ENCODE peak calls at places on chromosomes 2 and 18, in four cellular contexts. D is nucleus accumbens, F is Kasumi-1, R is NAMALWA. X is an unnamed sample.

GRCh38 chr2:232697807-232698110 is 628 bp downstream of the GIGYF2 start:
- DNase-seq in D (no peak), R (no peak), F (no peak), X (no peak)

GRCh38 chr2:43105586-43106562 is 120.5 kb downstream of the ZFP36L2 start:
- DNase-seq in F (peak; percentile 93), D (no peak), R (peak; percentile 66), X (peak; percentile 92)

GRCh38 chr2:130765464-130765863 is 10.1 kb downstream of the AMER3 start:
- DNase-seq in D (no peak), R (no peak), F (no peak), X (no peak)

GRCh38 chr2:112958428-112959108 is 19.2 kb upstream of the IL36G start:
- DNase-seq in D (no peak), R (peak; percentile 71), F (peak; percentile 63), X (peak; percentile 83)

GRCh38 chr18:31652875-31653274 is 31.5 kb downstream of the B4GALT6 start:
- DNase-seq in R (no peak), D (no peak), F (no peak), X (no peak)

GRCh38 chr2:95345415-95346235 is 48.5 kb downstream of the KCNIP3 start:
- DNase-seq in R (no peak), F (peak; percentile 64), D (peak; percentile 47), X (peak; percentile 90)

GRCh38 chr18:63505566-63506335 is 29.0 kb downstream of the SERPINB5 start:
- DNase-seq in D (no peak), R (peak; percentile 67), F (peak; percentile 4), X (peak; percentile 56)

GRCh38 chr2:100482741-100483140 is 12.5 kb downstream of the NMS start:
- DNase-seq in R (peak; percentile 30), D (no peak), F (no peak), X (peak; percentile 29)

GRCh38 chr2:75870654-75871137 is 160.0 kb upstream of the GCFC2 start:
- DNase-seq in F (no peak), R (no peak), D (no peak), X (no peak)

GRCh38 chr2:186770332-186770946 is 76.6 kb downstream of the FAM171B start:
- DNase-seq in F (no peak), R (no peak), D (no peak), X (no peak)

GRCh38 chr2:178484245-178485041 is 4.2 kb downstream of the PLEKHA3 start:
- DNase-seq in R (no peak), F (no peak), D (no peak), X (no peak)

GRCh38 chr2:131645177-131645765 is 117.6 kb downstream of the CCDC74A start:
- DNase-seq in R (no peak), D (no peak), F (no peak), X (no peak)

GRCh38 chr2:60629801-60630385 is 76.4 kb upstream of the BCL11A start:
- DNase-seq in R (no peak), D (no peak), F (no peak), X (no peak)

GRCh38 chr2:134469516-134470115 is 215.7 kb downstream of the MGAT5 start:
- DNase-seq in F (no peak), R (no peak), D (no peak), X (no peak)

GRCh38 chr2:98959759-98960507 is 23.9 kb upstream of the CRACDL start:
- DNase-seq in R (no peak), F (no peak), D (no peak), X (no peak)

GRCh38 chr2:231305221-231305620 is 90.3 kb upstream of the B3GNT7 start:
- DNase-seq in D (no peak), F (no peak), R (no peak), X (no peak)

GRCh38 chr2:192194065-192194865 is 468 bp downstream of the TMEFF2 start:
- DNase-seq in F (no peak), R (no peak), D (no peak), X (peak; percentile 7)

GRCh38 chr18:49432602-49433001 is 27.8 kb downstream of the DYM start:
- DNase-seq in R (no peak), D (no peak), F (no peak), X (no peak)

GRCh38 chr2:74051504-74051903 is 66.8 kb downstream of the TET3 start:
- DNase-seq in F (no peak), D (no peak), R (no peak), X (no peak)

GRCh38 chr2:133287709-133288108 is 280.6 kb downstream of the NCKAP5 start:
- DNase-seq in F (no peak), R (no peak), D (no peak), X (no peak)

GRCh38 chr2:64708834-64709233 is 55.1 kb upstream of the SERTAD2 start:
- DNase-seq in F (no peak), D (no peak), R (no peak), X (no peak)

GRCh38 chr18:50038448-50038847 is 156.5 kb downstream of the MYO5B start:
- DNase-seq in D (no peak), R (no peak), F (no peak), X (no peak)

GRCh38 chr2:230879271-230879882 is 14.6 kb downstream of the ITM2C start:
- DNase-seq in F (no peak), R (no peak), D (no peak), X (no peak)

GRCh38 chr18:38611036-38611964 is 1045.7 kb upstream of the CELF4 start:
- DNase-seq in R (no peak), F (no peak), D (no peak), X (no peak)

GRCh38 chr2:167579826-167580225 is 667.6 kb downstream of the STK39 start:
- DNase-seq in D (no peak), F (no peak), R (no peak), X (no peak)

GRCh38 chr2:75340560-75340959 is 141.2 kb upstream of the TACR1 start:
- DNase-seq in F (no peak), R (no peak), D (no peak), X (no peak)

GRCh38 chr2:180000434-180000833 is 6.7 kb downstream of the CWC22 start:
- DNase-seq in F (no peak), R (no peak), D (no peak), X (no peak)

GRCh38 chr2:203328735-203329549 is 748 bp downstream of the ABI2 start:
- DNase-seq in R (peak; percentile 53), F (peak; percentile 59), D (peak; percentile 24), X (peak; percentile 53)

GRCh38 chr2:84901593-84902120 is 3.8 kb upstream of the TMSB10 start:
- DNase-seq in R (no peak), F (no peak), D (no peak), X (no peak)

GRCh38 chr18:79765491-79766245 is 32.1 kb upstream of the KCNG2 start:
- DNase-seq in R (no peak), F (no peak), D (no peak), X (no peak)

GRCh38 chr2:75523313-75524275 is 37.1 kb downstream of the EVA1A start:
- DNase-seq in F (no peak), D (no peak), R (no peak), X (no peak)

GRCh38 chr2:235639387-235639786 is 145.5 kb downstream of the AGAP1 start:
- DNase-seq in F (no peak), R (no peak), D (no peak), X (no peak)

X was measured in KBM-7.